ENCODE peak calls at places on chromosomes 4 and X, in four cellular contexts. E is K562, R is HepG2, K is GM12878. D is an unnamed sample.

GRCh38 chrX:39779952-39780783 is 317.6 kb downstream of the BCOR start:
- DNase-seq in E (no peak), R (no peak), K (no peak), D (no peak)

GRCh38 chr4:6231663-6232165 is 31.4 kb upstream of the JAKMIP1 start:
- DNase-seq in E (no peak), K (no peak), R (no peak), D (no peak)

GRCh38 chr4:5722328-5722727 is 11.3 kb downstream of the EVC start:
- DNase-seq in E (no peak), K (no peak), R (peak), D (no peak)

GRCh38 chrX:74452199-74452481 is 30.8 kb downstream of the SLC16A2 start:
- DNase-seq in K (no peak), R (no peak), E (no peak), D (no peak)

GRCh38 chr4:155953151-155954117 is at the start of gene CTSO:
- DNase-seq in K (peak), E (peak), R (peak), D (peak)

GRCh38 chrX:110732274-110732673 is 63.3 kb downstream of the CHRDL1 start:
- DNase-seq in R (no peak), K (no peak), E (no peak), D (no peak)

GRCh38 chr4:170231377-170231776 is 141.6 kb upstream of the AADAT start:
- DNase-seq in R (no peak), E (no peak), K (no peak), D (no peak)

GRCh38 chr4:24659241-24659961 is 75.0 kb upstream of the DHX15 start:
- DNase-seq in E (no peak), R (no peak), K (no peak), D (no peak)

GRCh38 chr4:86250616-86251015 is 109.2 kb downstream of the MAPK10 start:
- DNase-seq in E (no peak), R (no peak), K (no peak), D (no peak)

GRCh38 chrX:105471597-105471996 is 251.1 kb upstream of the TEX13A start:
- DNase-seq in E (no peak), K (no peak), R (no peak), D (no peak)

GRCh38 chrX:72714471-72714916 is 388 bp upstream of the PHKA1 start:
- DNase-seq in E (no peak), R (peak), K (no peak), D (peak)

GRCh38 chrX:47501226-47502071 is 18.4 kb upstream of the ZNF41 start:
- DNase-seq in K (no peak), R (no peak), E (no peak), D (no peak)

GRCh38 chr4:67134616-67135015 is 410.7 kb downstream of the CENPC start:
- DNase-seq in K (no peak), E (no peak), R (no peak), D (no peak)

GRCh38 chr4:100728861-100729260 is 211.0 kb upstream of the EMCN start:
- DNase-seq in K (no peak), E (no peak), R (no peak), D (no peak)

GRCh38 chr4:4780634-4781287 is 78.7 kb upstream of the MSX1 start:
- DNase-seq in K (no peak), R (no peak), E (no peak), D (no peak)

GRCh38 chr4:12036450-12036849 is 607.8 kb upstream of the HS3ST1 start:
- DNase-seq in E (no peak), K (no peak), R (no peak), D (no peak)

DNA sequence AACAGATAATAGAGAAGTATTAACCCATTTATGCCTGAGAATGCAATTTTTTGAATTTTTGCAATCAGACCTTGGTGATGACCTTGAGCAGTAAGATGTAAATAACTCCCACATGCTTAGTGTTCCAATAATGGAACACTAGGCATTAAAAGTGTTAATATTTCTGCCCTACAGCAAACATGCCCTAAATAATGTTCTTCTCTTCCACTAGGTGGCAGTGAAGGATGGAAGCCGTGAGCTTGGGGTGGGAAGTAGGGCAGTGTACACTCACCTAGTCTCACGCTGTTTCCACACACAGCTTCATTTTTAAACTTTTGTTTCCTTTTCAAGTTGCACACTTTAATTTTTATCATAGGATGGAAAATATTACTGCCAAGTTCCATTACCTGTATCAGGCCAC is 613.1 kb upstream of the HS3ST1 start:
- DNase-seq in R (no peak), E (peak), K (no peak), D (peak)
- TF ChIP-seq TARDBP in R (no peak), E (no peak), K (no peak), D (no peak)

GRCh38 chr4:48653217-48654014 is 126.7 kb downstream of the FRYL start:
- DNase-seq in E (no peak), K (no peak), R (no peak), D (peak)
- TF ChIP-seq TARDBP in E (no peak), K (no peak), R (no peak), D (no peak)

DNA sequence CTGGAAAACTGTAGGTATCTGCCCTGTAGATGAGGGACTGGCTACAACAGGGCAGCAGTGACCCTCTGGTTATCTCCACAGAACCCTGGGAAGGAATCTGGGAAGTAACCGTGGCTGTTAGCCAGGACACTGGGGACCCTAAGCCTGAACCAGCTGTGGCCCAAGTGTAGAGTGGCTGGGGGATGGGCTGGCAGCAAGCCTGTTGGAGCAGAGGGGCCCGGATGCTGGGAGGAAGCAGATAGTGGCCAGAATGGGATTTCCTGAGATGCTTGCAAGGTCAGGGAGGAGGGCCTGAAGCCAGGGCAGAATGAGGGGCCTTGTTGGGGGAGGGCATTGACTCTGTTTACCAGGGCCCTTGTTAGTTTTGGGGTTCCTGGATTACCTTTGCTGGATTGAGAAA is 161.0 kb upstream of the EOLA2 start:
- DNase-seq in R (no peak), E (no peak), K (no peak), D (no peak)
- TF ChIP-seq TARDBP in R (no peak), E (no peak), K (no peak), D (no peak)

GRCh38 chr4:82604522-82604921 is 42.7 kb upstream of the TMEM150C start:
- DNase-seq in R (no peak), E (no peak), K (no peak), D (no peak)

GRCh38 chr4:82599336-82599735 is 37.5 kb upstream of the TMEM150C start:
- DNase-seq in E (no peak), R (peak), K (no peak), D (peak)

GRCh38 chr4:82606622-82607021 is 44.8 kb upstream of the TMEM150C start:
- DNase-seq in K (no peak), E (no peak), R (no peak), D (no peak)

DNA sequence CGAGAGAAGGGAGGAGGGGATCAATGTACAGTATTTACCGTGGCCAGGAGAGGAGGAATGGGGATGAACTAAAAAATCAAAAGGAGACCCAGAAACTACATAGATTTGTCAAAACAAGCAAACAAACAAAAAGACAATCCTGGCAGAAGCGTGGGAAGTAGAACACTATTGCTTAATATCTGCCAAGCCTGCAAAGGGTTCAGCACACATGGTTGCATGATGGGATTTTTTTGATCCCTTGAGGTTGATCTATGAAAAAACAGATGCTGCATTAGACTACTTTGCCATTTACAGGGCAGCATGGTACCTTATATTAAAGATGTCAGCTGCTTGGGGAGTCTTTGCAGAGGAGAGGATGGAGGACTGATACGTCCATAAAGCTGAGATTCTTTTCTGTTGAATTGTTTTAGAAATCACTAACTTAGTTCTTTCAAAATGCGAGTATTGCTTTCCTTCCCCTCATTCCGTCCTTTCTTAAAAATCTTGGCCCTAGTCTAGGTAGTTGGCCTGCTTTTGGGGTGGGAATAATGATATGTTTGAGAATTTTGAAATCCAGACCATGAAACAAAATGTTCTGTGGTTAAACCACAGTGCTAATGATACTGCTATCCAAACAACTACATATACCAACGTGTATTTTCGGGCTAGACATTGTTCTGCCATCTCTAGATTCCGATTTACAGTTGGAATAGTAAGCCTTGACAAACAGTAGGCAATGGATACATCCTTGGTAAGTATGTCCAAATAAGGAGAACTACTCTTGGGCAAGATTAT is 39.6 kb upstream of the TMEM150C start:
- DNase-seq in K (no peak), R (no peak), E (no peak), D (no peak)
- TF ChIP-seq TARDBP in K (no peak), R (no peak), E (no peak), D (no peak)

GRCh38 chr4:116302990-116303735 is 782.2 kb downstream of the TRAM1L1 start:
- DNase-seq in E (no peak), K (no peak), R (no peak), D (no peak)
- TF ChIP-seq TARDBP in E (no peak), K (no peak), R (no peak), D (no peak)

GRCh38 chr4:8390604-8391003 is 49.9 kb downstream of the ACOX3 start:
- DNase-seq in K (no peak), R (no peak), E (no peak), D (no peak)

GRCh38 chr4:8391071-8391470 is 49.5 kb downstream of the ACOX3 start:
- DNase-seq in K (no peak), E (no peak), R (no peak), D (no peak)

GRCh38 chr4:8393593-8394038 is 46.9 kb downstream of the ACOX3 start:
- DNase-seq in R (no peak), E (no peak), K (no peak), D (no peak)

GRCh38 chr4:8392591-8393190 is 47.8 kb downstream of the ACOX3 start:
- DNase-seq in E (peak), R (no peak), K (no peak), D (no peak)

GRCh38 chr4:8391972-8392371 is 48.6 kb downstream of the ACOX3 start:
- DNase-seq in R (no peak), E (no peak), K (peak), D (no peak)
- TF ChIP-seq TARDBP in R (no peak), E (no peak), K (peak), D (no peak)

GRCh38 chr4:76955187-76955586 is 5.6 kb downstream of the SEPTIN11 start:
- DNase-seq in K (no peak), E (no peak), R (no peak), D (no peak)
- TF ChIP-seq TARDBP in K (no peak), E (no peak), R (no peak), D (no peak)

DNA sequence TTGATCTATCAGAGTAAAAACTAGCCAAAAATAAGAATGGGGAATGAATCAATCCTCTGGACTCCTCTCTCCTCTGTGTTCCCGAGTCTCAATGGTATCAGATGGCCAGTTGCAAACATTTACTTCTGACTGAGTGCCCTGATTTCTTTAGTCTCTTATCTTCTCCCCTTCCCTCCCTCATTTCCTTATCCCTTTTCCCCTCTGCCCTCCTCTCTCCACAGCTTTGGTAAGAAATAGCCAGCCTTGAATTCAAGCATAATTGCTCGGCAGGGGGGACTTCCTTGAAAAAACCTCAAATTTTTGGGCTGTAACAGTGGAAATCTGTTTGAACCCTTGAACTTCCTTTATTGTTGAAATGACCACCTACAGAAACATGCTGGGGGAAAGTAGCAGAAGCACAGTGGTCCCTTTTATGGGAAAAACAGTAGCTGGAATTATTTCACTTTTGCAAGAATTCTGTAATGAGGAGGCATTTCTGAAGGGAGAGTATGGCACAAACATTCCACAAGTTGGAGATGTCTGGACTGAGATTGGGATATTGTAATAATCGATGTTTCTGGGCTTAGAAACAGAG is 40.3 kb downstream of the NHS start:
- DNase-seq in R (no peak), K (no peak), E (no peak), D (no peak)
- TF ChIP-seq TARDBP in R (no peak), K (no peak), E (no peak), D (no peak)

GRCh38 chr4:53322696-53323095 is 43.2 kb downstream of the SCFD2 start:
- DNase-seq in R (peak), E (no peak), K (no peak), D (no peak)
- TF ChIP-seq TARDBP in R (peak), E (no peak), K (no peak), D (no peak)

D was measured in HEK293T.